ENCODE peak calls at places on chromosomes 13 and 19, in five cellular contexts. L, M, B, G and I are unnamed samples.

GRCh38 chr13:23859904-23860303 is 29.3 kb downstream of the MIPEP start:
- DNase-seq in L (no peak), M (no peak), B (no peak), G (no peak), I (no peak)

GRCh38 chr13:78497702-78498319 is 105.5 kb downstream of the POU4F1 start:
- DNase-seq in L (no peak), M (no peak), B (no peak), G (no peak), I (peak; percentile 81)

GRCh38 chr19:19651076-19651475 is 7.6 kb upstream of the GMIP start:
- DNase-seq in L (no peak), M (no peak), B (no peak), G (no peak), I (no peak)

GRCh38 chr13:49240017-49240416 is 7.7 kb upstream of the CDADC1 start:
- DNase-seq in L (no peak), M (no peak), B (no peak), G (peak; percentile 21), I (no peak)

GRCh38 chr13:93086329-93086728 is 140.3 kb upstream of the GPC6 start:
- DNase-seq in L (no peak), M (no peak), B (no peak), G (no peak), I (no peak)

GRCh38 chr19:16068696-16069259 is 7.5 kb upstream of the TPM4 start:
- DNase-seq in L (no peak), M (no peak), B (no peak), G (no peak), I (no peak)

GRCh38 chr13:66805657-66806056 is 424.5 kb downstream of the PCDH9 start:
- DNase-seq in L (no peak), M (peak; percentile 15), B (no peak), G (no peak), I (no peak)

GRCh38 chr13:104953588-104953987 is 1581.9 kb downstream of the EFNB2 start:
- DNase-seq in L (no peak), M (no peak), B (peak; percentile 9), G (peak; percentile 48), I (no peak)

GRCh38 chr13:109869312-109870237 is 83.2 kb upstream of the IRS2 start:
- DNase-seq in L (peak; percentile 21), M (peak; percentile 89), B (peak; percentile 14), G (no peak), I (peak; percentile 83)

GRCh38 chr13:19183676-19184075 is 2.1 kb upstream of the TUBA3C start:
- DNase-seq in L (no peak), M (no peak), B (no peak), G (no peak), I (no peak)

GRCh38 chr19:42069619-42070293 is at the start of gene GRIK5:
- DNase-seq in L (no peak), M (peak; percentile 24), B (no peak), G (no peak), I (peak; percentile 74)